ENCODE peak calls at places on chromosomes 12 and 14, in four cellular contexts. O, S, M and K are unnamed samples.

GRCh38 chr12:114777052-114777451 is 93.1 kb upstream of the TBX3 start:
- DNase-seq in O (no peak), S (peak), M (peak), K (peak)

GRCh38 chr12:3647504-3647903 is 105.4 kb downstream of the CRACR2A start:
- DNase-seq in O (no peak), S (no peak), M (peak), K (no peak)

GRCh38 chr12:122858171-122858570 is 22.9 kb downstream of the HIP1R start:
- DNase-seq in O (no peak), S (no peak), M (no peak), K (no peak)

GRCh38 chr12:105933671-105934665 is 204.8 kb downstream of the NUAK1 start:
- DNase-seq in O (peak), S (peak), M (peak), K (peak)

GRCh38 chr12:96501139-96501741 is 11.9 kb downstream of the CFAP54 start:
- DNase-seq in O (no peak), S (peak), M (peak), K (no peak)

GRCh38 chr14:99393059-99393655 is 87.5 kb downstream of the SETD3 start:
- DNase-seq in O (no peak), S (peak), M (peak), K (peak)

GRCh38 chr14:85317491-85318021 is 212.4 kb upstream of the FLRT2 start:
- DNase-seq in O (no peak), S (peak), M (peak), K (no peak)

GRCh38 chr12:69225251-69225910 is 14.0 kb upstream of the CPSF6 start:
- DNase-seq in O (no peak), S (no peak), M (peak), K (no peak)

GRCh38 chr14:90521930-90522483 is 125.2 kb downstream of the CALM1 start:
- DNase-seq in O (no peak), S (no peak), M (no peak), K (no peak)

GRCh38 chr14:25122188-25122587 is 72.2 kb upstream of the STXBP6 start:
- DNase-seq in O (no peak), S (no peak), M (peak), K (no peak)

GRCh38 chr12:109618091-109618490 is 44.5 kb downstream of the MVK start:
- DNase-seq in O (no peak), S (no peak), M (no peak), K (no peak)

GRCh38 chr14:100582496-100583165 is 4.6 kb downstream of the BEGAIN start:
- DNase-seq in O (no peak), S (no peak), M (no peak), K (no peak)

GRCh38 chr12:104358353-104359003 is 54.9 kb downstream of the EID3 start:
- DNase-seq in O (peak), S (no peak), M (peak), K (peak)

GRCh38 chr14:44404021-44404420 is 103.1 kb downstream of the FSCB start:
- DNase-seq in O (no peak), S (peak), M (no peak), K (no peak)

GRCh38 chr14:58918066-58918465 is 270.4 kb upstream of the DAAM1 start:
- DNase-seq in O (no peak), S (peak), M (peak), K (peak)

GRCh38 chr12:82361461-82361915 is 3.2 kb downstream of the METTL25 start:
- DNase-seq in O (no peak), S (no peak), M (no peak), K (no peak)

GRCh38 chr12:122040579-122041386 is 19.1 kb downstream of the BCL7A start:
- DNase-seq in O (no peak), S (no peak), M (no peak), K (no peak)

GRCh38 chr12:11706509-11707331 is 57.2 kb downstream of the ETV6 start:
- DNase-seq in O (no peak), S (no peak), M (no peak), K (no peak)